ENCODE peak calls at places on chromosomes 6 and 20, in four cellular contexts. H is neural progenitor cell, D is H1, S is endodermal cell. C is an unnamed sample.

GRCh38 chr6:156970595-156971112 is 193.5 kb downstream of the ARID1B start:
- DNase-seq in H (no peak), D (no peak), S (no peak), C (no peak)

GRCh38 chr6:39217177-39217864 is 12.0 kb downstream of the KCNK5 start:
- DNase-seq in H (no peak), D (no peak), S (peak; percentile 75), C (no peak)

GRCh38 chr6:89834884-89835792 is 5.5 kb downstream of the CASP8AP2 start:
- DNase-seq in H (no peak), D (no peak), S (no peak), C (peak; percentile 42)

GRCh38 chr20:37519508-37520416 is 1.3 kb upstream of the NNAT start:
- DNase-seq in H (peak; percentile 46), D (peak; percentile 67), S (peak; percentile 68), C (no peak)

GRCh38 chr6:97978855-97979271 is 695.8 kb upstream of the MMS22L start:
- DNase-seq in H (peak; percentile 30), D (peak; percentile 77), S (peak; percentile 85), C (no peak)

GRCh38 chr6:91045152-91045551 is 458.3 kb upstream of the MAP3K7 start:
- DNase-seq in H (no peak), D (no peak), S (no peak), C (no peak)

GRCh38 chr6:116268589-116269293 is 11.0 kb downstream of the TSPYL1 start:
- DNase-seq in H (peak; percentile 59), D (no peak), S (no peak), C (peak; percentile 63)

GRCh38 chr20:24708411-24709295 is 239.2 kb downstream of the SYNDIG1 start:
- DNase-seq in H (peak; percentile 23), D (peak; percentile 29), S (peak; percentile 16), C (no peak)

DNA sequence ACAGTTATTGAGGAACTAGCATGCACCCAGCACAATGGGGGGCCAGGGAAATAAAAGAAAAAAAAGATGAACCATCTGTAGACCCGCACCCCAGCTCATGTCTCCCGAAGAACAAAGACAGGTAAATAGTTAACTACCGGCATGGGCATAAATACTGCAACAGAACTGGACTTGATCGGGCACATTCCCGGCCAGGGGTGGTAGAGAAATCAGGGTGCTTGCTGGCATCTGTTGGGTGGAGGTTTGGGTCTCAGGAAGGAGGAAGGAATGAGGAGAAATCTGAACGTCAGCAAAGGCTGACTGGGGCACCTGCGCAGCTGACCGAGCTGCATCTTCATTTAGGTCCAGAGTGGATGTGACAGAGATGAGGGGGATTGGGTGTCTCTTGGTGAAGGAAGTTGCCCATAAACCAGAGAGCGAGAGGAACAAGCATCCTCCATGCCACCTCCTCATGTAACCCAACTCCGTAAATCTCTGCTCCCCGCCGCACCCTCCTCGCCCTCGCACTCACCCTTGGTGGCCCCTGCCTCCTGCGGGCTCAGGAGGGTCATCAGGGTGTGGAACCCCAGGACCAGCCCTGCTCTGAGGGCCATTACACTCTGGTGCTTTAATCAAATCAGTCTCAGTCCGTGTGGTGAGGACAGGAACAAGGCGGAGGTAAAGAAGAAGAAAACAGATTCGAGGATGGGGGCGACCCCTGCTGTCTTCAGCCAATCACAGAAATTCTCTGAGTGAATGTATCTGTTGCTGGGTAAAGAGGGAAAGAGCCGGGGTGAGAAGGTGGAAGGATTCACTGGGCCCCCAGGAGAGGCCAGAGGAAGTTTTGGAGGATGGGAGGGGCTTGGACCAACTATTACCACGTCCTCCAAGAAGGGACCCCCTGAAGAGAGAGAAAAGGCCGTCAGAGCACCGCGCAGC is at the start of gene HLA-DOA:
- DNase-seq in H (peak; percentile 90), D (peak; percentile 77), S (peak; percentile 94), C (peak; percentile 3)
- H3K9ac ChIP-seq in H (no peak within 1 kb of the TSS), D (peak within 1 kb of the TSS; percentile 62), S (no peak within 1 kb of the TSS), C (no peak within 1 kb of the TSS)

GRCh38 chr6:137248702-137249101 is 29.5 kb upstream of the IFNGR1 start:
- DNase-seq in H (no peak), D (no peak), S (no peak), C (no peak)

GRCh38 chr6:137247724-137248123 is 28.5 kb upstream of the IFNGR1 start:
- DNase-seq in H (no peak), D (no peak), S (no peak), C (no peak)

GRCh38 chr6:137246164-137246563 is 27.0 kb upstream of the IFNGR1 start:
- DNase-seq in H (no peak), D (no peak), S (no peak), C (no peak)

GRCh38 chr6:137241481-137242011 is 22.4 kb upstream of the IFNGR1 start:
- DNase-seq in H (no peak), D (no peak), S (no peak), C (peak; percentile 71)

GRCh38 chr6:137246801-137247202 is 27.6 kb upstream of the IFNGR1 start:
- DNase-seq in H (no peak), D (no peak), S (no peak), C (no peak)
- TF ChIP-seq CTCF in H (no peak), D (no peak), S (no peak), C (no peak)

GRCh38 chr20:2122921-2123320 is 21.3 kb downstream of the STK35 start:
- DNase-seq in H (no peak), D (no peak), S (no peak), C (peak; percentile 85)
- H3K4me1 ChIP-seq in H (no peaks in the 10 kb centered on the region), D (no peaks in the 10 kb centered on the region), S (peaks cover 5% of the 10 kb centered on the region), C (no peaks in the 10 kb centered on the region)

DNA sequence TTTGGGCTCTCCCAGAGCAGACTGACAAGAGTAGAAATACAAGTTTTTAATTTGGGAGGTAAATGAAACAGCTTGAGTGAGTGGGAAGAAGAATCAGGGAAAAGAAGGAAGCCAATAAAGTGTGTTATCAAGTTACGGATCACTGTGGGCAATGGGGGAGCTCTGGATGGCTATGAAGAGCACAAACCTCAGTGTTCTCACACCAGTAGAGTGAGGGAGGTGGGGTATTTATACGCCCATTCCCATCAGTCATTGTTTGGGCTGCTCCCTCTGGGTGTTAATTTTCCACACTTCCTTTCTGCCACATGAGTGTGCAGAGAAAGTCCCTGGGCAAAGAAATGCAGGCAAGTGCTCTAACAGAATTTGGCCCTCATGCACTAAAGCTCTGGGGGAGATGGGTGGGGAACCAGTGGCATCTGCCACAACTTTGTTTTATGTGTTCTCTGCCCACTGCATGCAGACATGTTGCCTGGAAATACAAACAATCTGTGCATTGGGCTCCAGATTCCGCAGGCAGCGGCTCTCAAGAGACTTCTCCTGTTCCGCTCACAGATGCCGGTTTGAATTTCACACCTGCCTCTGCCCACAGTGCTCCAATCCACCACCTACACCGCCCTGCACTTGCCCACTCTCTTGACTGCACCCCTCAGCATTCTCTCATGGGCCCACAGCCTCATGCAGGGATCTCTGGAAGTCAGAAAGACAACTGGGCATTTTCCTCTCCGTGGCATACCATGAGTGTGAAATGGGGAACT is 211.1 kb upstream of the RNF24 start:
- DNase-seq in H (no peak), D (no peak), S (no peak), C (no peak)
- H3K9ac ChIP-seq in H (no peak overlapping the region), D (no peak overlapping the region), S (no peak overlapping the region), C (peak overlapping the region; percentile 63)

GRCh38 chr20:2421247-2421646 is 40.5 kb downstream of the TGM6 start:
- DNase-seq in H (no peak), D (no peak), S (no peak), C (no peak)
- TF ChIP-seq CTCF in H (peak; percentile 17), D (no peak), S (peak; percentile 56), C (no peak)

GRCh38 chr20:63737940-63738686 is 1.5 kb upstream of the SLC2A4RG start:
- DNase-seq in H (peak; percentile 54), D (peak; percentile 76), S (peak; percentile 78), C (no peak)

GRCh38 chr20:63739129-63740069 is at the start of gene SLC2A4RG:
- DNase-seq in H (peak; percentile 96), D (peak; percentile 79), S (peak; percentile 83), C (peak; percentile 34)

GRCh38 chr20:63737690-63737939 is 1.2 kb downstream of the LIME1 start:
- DNase-seq in H (peak; percentile 55), D (peak; percentile 57), S (no peak), C (no peak)

GRCh38 chr20:63740070-63740500 is 509 bp downstream of the SLC2A4RG start:
- DNase-seq in H (peak; percentile 85), D (peak; percentile 57), S (no peak), C (no peak)

GRCh38 chr20:63738687-63739128 is 868 bp upstream of the SLC2A4RG start:
- DNase-seq in H (peak; percentile 90), D (peak; percentile 80), S (peak; percentile 90), C (no peak)
- H3K4me1 ChIP-seq in H (peaks cover 33% of the 10 kb centered on the region), D (peaks cover 12% of the 10 kb centered on the region), S (peaks cover 8% of the 10 kb centered on the region), C (peaks cover 15% of the 10 kb centered on the region)